ENCODE peak calls at places on chromosomes 6 and 20, in six cellular contexts. P is SK-N-SH, S is K562, F is HepG2, Y is H1, A is GM12878. G is an unnamed sample.

GRCh38 chr6:42292002-42292735 is 74.5 kb upstream of the MRPS10 start:
- DNase-seq in P (no peak), S (no peak), F (no peak), Y (no peak), A (no peak), G (no peak)

GRCh38 chr6:53359843-53360834 is 11.4 kb upstream of the ELOVL5 start:
- DNase-seq in P (peak), S (peak), F (peak), Y (no peak), A (no peak), G (no peak)

GRCh38 chr6:52552278-52552643 is 24.6 kb downstream of the TRAM2 start:
- DNase-seq in P (no peak), S (no peak), F (no peak), Y (no peak), A (no peak), G (no peak)

GRCh38 chr6:17394192-17394611 is 807 bp downstream of the CAP2 start:
- DNase-seq in P (no peak), S (peak), F (peak), Y (no peak), A (no peak), G (no peak)

GRCh38 chr20:62191781-62192559 is 9.1 kb downstream of the MTG2 start:
- DNase-seq in P (no peak), S (no peak), F (no peak), Y (no peak), A (no peak), G (no peak)

GRCh38 chr6:50278663-50279062 is 228.9 kb upstream of the DEFB112 start:
- DNase-seq in P (no peak), S (no peak), F (no peak), Y (no peak), A (no peak), G (no peak)

GRCh38 chr6:152975204-152975915 is 7.5 kb downstream of the FBXO5 start:
- DNase-seq in P (no peak), S (no peak), F (no peak), Y (no peak), A (no peak), G (no peak)

GRCh38 chr6:21026576-21027273 is 492.5 kb downstream of the CDKAL1 start:
- DNase-seq in P (no peak), S (no peak), F (no peak), Y (no peak), A (no peak), G (no peak)

GRCh38 chr6:91653954-91654843 is 1067.3 kb upstream of the MAP3K7 start:
- DNase-seq in P (no peak), S (no peak), F (no peak), Y (no peak), A (no peak), G (no peak)

GRCh38 chr20:1827974-1828785 is 67.0 kb upstream of the SIRPA start:
- DNase-seq in P (no peak), S (no peak), F (peak), Y (no peak), A (no peak), G (no peak)

GRCh38 chr20:43799150-43799711 is 72.4 kb upstream of the GTSF1L start:
- DNase-seq in P (peak), S (no peak), F (no peak), Y (no peak), A (no peak), G (no peak)

DNA sequence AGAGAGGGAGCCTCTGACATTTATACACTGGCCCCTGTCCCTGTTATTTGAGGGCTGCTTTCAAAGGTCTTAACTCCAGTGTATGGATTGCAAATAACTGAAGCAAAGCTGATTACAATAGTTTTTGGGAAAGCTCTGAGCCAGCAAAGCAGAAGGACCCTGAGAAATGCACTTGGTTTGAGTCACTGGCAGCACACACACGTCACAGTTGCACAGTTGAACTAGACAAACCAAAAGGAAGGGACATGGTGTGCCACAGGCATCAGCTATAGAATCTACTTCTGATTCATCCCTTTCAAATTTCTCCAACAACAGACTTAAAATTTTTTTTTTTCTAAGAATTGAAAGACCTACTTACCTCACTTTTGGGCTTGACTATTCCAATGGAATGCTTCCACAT is 56.4 kb downstream of the SNRNP48 start:
- DNase-seq in P (no peak), S (no peak), F (no peak), Y (no peak), A (no peak), G (no peak)
- TF ChIP-seq GABPA in P (no peak), S (no peak), F (no peak), Y (no peak), A (no peak), G (no peak)

DNA sequence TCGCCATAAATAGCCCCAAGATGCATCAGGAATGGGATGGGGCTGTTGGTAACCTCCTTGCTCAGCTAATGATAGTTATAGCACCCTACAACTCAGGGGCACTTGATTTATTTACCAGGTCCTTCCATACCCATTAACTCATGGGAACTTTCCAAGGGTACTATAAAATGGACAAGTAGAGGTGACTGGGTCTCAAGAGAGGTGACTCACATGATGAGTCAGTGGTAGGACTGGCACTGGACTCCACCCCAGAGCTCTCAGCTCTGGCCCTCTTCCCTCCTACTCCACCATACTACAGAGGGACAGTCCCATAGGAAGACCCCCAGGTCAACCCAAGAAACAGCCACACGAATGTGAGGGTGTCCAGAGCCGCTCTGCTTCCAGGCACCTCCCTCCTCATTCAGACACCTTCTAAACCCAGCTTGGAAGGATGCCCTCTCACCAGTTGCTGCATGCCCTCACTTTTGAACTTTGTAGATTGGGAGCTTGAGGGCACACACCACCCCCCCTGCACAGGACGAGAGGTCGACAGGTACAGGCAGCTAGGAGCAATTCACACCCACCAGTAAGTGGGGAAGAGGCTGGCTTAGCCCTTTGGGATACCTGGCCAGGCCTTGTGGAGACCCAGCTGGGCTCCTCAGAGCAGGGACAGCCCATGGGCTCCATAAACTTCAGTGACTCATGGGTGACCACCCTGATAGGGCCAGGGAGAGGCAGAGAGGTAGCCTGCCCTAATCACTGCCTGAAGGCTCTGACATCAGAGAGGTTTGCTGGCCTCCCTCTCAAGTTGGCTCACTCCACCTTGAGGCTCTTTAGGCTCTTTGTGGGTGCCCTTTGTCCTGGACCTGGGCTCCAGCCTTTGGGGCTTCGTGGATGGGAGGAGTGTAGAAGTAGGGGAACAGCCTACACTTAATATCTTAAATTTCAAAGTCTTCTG is 81.6 kb upstream of the MLN start:
- DNase-seq in P (no peak), S (no peak), F (no peak), Y (no peak), A (no peak), G (no peak)
- H3K27ac ChIP-seq in P (no peak), S (no peak), F (no peak), Y (no peak), A (no peak), G (no peak)

GRCh38 chr6:88987922-88988321 is 24.5 kb upstream of the RNGTT start:
- DNase-seq in P (no peak), S (no peak), F (no peak), Y (no peak), A (no peak), G (no peak)

GRCh38 chr6:88983532-88983931 is 20.1 kb upstream of the RNGTT start:
- DNase-seq in P (peak), S (peak), F (no peak), Y (no peak), A (no peak), G (peak)

GRCh38 chr6:88984152-88984551 is 20.7 kb upstream of the RNGTT start:
- DNase-seq in P (no peak), S (no peak), F (no peak), Y (no peak), A (no peak), G (no peak)

GRCh38 chr6:88985901-88986300 is 22.5 kb upstream of the RNGTT start:
- DNase-seq in P (no peak), S (no peak), F (peak), Y (no peak), A (no peak), G (no peak)

DNA sequence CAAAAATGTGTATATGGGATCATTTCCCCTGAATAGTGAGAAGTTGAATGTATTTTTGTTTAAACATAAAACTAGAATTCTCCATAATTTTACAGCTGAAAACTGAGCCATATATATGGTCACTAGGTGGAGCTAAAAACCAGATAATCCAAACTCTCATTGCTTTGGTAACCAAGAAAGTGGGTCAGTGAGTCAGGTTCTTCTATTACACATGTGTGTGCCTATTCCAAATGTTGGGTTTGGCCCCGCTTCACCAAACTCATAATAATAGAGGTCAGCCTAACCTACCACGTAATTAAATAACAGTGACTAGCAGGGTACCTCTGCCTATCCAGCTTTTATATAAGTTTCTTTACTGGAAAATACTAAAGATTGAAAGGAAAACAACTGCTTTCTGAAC is 19.3 kb upstream of the RNGTT start:
- DNase-seq in P (peak), S (peak), F (peak), Y (no peak), A (peak), G (no peak)
- TF ChIP-seq GABPA in P (no peak), S (no peak), F (no peak), Y (no peak), A (no peak), G (no peak)

GRCh38 chr6:46653439-46653942 is 716 bp downstream of the SLC25A27 start:
- DNase-seq in P (no peak), S (no peak), F (no peak), Y (no peak), A (no peak), G (no peak)

GRCh38 chr6:46652232-46652602 is 401 bp downstream of the CYP39A1 start:
- DNase-seq in P (no peak), S (no peak), F (no peak), Y (no peak), A (no peak), G (no peak)

GRCh38 chr6:46651006-46651405 is 1.6 kb downstream of the CYP39A1 start:
- DNase-seq in P (no peak), S (no peak), F (no peak), Y (no peak), A (no peak), G (no peak)

GRCh38 chr6:46651766-46652165 is 852 bp downstream of the CYP39A1 start:
- DNase-seq in P (no peak), S (no peak), F (no peak), Y (no peak), A (no peak), G (no peak)

DNA sequence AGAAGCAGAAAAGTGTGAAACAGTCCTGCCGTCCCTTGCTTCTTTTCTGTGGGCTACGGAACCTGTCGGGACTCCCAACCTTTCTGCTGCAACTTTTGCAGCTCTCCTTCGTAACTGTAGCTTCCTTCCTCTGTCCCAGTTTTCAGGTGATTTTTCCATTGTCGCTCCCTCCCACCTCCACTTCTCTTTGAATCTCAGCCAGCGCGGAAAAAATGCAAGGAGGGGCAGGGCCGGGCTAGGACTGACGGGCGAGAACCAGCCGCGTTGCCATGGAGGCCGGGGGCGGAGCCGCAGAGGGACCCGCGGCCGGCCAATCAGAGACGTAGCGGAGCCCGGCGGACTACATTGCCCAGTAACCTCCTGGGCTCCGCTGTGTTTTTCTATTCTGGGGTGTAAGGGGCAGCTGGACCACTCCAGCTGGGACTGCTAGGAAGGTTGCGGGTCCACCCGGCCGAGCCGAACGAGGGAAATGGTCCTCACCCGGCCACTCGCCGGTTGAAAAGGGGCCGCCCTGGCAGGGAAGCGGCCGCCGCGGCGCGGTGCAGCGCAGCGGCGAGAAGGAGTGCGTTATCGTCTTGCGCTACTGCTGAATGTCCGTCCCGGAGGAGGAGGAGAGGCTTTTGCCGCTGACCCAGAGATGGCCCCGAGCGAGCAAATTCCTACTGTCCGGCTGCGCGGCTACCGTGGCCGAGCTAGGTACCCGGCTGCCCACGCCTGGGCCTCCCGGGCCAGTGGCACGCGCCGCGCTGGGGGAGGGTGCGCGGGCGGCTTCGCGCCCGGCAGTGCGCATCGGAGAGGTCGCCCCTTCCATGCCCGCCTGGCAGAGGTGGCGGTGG is at the start of the genes CYP39A1 and SLC25A27:
- DNase-seq in P (peak), S (peak), F (peak), Y (peak), A (no peak), G (peak)
- H3K27ac ChIP-seq in P (no peak), S (no peak), F (no peak), Y (no peak), A (no peak), G (no peak)

GRCh38 chr6:2600363-2600762 is 150.4 kb downstream of the MYLK4 start:
- DNase-seq in P (no peak), S (no peak), F (no peak), Y (no peak), A (no peak), G (no peak)
- TF ChIP-seq GABPA in P (no peak), S (no peak), F (no peak), Y (no peak), A (no peak), G (no peak)